ENCODE peak calls at places on chromosomes 1 and 21, in eight cellular contexts. V, Z, G, N, Y, D, P and F are unnamed samples.
A peak's percentile ranks its signal among the peaks of the same experiment; 100 is the strongest.

GRCh38 chr1:234568345-234568744 is 41.6 kb downstream of the IRF2BP2 start:
- DNase-seq in P (no peak), G (no peak), N (no peak), V (no peak), D (no peak), Y (no peak), Z (no peak), F (no peak)

GRCh38 chr1:179840107-179840506 is 37.5 kb downstream of the TOR1AIP2 start:
- DNase-seq in V (no peak), D (no peak), Y (no peak), P (no peak), Z (no peak), G (no peak), N (no peak), F (no peak)

GRCh38 chr1:46134660-46135331 is 2.4 kb upstream of the PIK3R3 start:
- DNase-seq in Y (peak; percentile 92), Z (peak; percentile 74), V (no peak), D (no peak), P (peak; percentile 59), N (peak; percentile 95), G (peak; percentile 78), F (no peak)

GRCh38 chr1:54815086-54815876 is 14.2 kb upstream of the TTC22 start:
- DNase-seq in N (no peak), P (no peak), Z (no peak), G (no peak), V (no peak), Y (no peak), D (no peak), F (peak; percentile 15)

GRCh38 chr1:200510228-200510623 is 100.4 kb upstream of the ZNF281 start:
- DNase-seq in D (peak; percentile 56), N (peak; percentile 46), Z (peak; percentile 80), G (peak; percentile 83), Y (peak; percentile 42), V (no peak), P (peak; percentile 53), F (peak; percentile 81)

GRCh38 chr21:31198575-31198974 is 145.5 kb downstream of the TIAM1 start:
- DNase-seq in Y (no peak), G (peak; percentile 54), Z (peak; percentile 50), D (no peak), V (no peak), P (peak; percentile 23), N (peak; percentile 67), F (no peak)

GRCh38 chr1:75672528-75673393 is 51.7 kb upstream of the ACADM start:
- DNase-seq in G (peak; percentile 91), N (no peak), P (no peak), D (no peak), V (no peak), Y (peak; percentile 49), Z (no peak), F (peak; percentile 94)

GRCh38 chr1:88149686-88150085 is 534.4 kb upstream of the PKN2 start:
- DNase-seq in G (no peak), Y (no peak), N (no peak), P (no peak), Z (no peak), V (no peak), D (no peak), F (no peak)

GRCh38 chr1:204046346-204046745 is 26.6 kb upstream of the SOX13 start:
- DNase-seq in G (no peak), V (no peak), P (no peak), Z (no peak), Y (no peak), N (no peak), D (no peak), F (no peak)

GRCh38 chr1:90721210-90722194 is 4.4 kb upstream of the BARHL2 start:
- DNase-seq in Y (no peak), P (no peak), D (no peak), Z (peak; percentile 83), N (peak; percentile 89), V (no peak), G (peak; percentile 76), F (peak; percentile 82)

GRCh38 chr1:65429806-65430205 is 9.3 kb downstream of the LEPR start:
- DNase-seq in D (no peak), G (peak; percentile 89), N (no peak), Y (peak; percentile 62), Z (no peak), P (no peak), V (no peak), F (no peak)

GRCh38 chr1:43913051-43913501 is 20.5 kb upstream of the ARTN start:
- DNase-seq in G (no peak), V (no peak), D (no peak), Y (no peak), Z (no peak), N (no peak), P (no peak), F (no peak)

GRCh38 chr1:173509797-173510196 is 32.7 kb downstream of the PRDX6 start:
- DNase-seq in Z (no peak), G (no peak), Y (no peak), P (no peak), D (no peak), V (no peak), N (no peak), F (no peak)